ENCODE peak calls at places on chromosomes 3 and 15, in six cellular contexts. One of them, this sample, is unnamed.
A peak's percentile ranks its signal among the peaks of the same experiment; 100 is the strongest.

GRCh38 chr3:183566882-183567281 is 11.4 kb upstream of the KLHL6 start:
- DNase-seq in ELF-1: no peak
- DNase-seq in stimulated activated CD4-positive, alpha-beta T cell treated with anti-CD3 and anti-CD28 coated beads, Interleukin-1b, Interleukin-23, amount 100 ng/mL, for 24 hours: no peak
- DNase-seq in progenitor cell of endocrine pancreas: no peak
- DNase-seq in fibroblast of lung: no peak
- DNase-seq in activated gamma-delta T cell treated with Interleukin-2 at 50 U/mL for 16 hours: no peak
- DNase-seq in this sample: no peak

GRCh38 chr3:38829404-38829803 is 13.4 kb upstream of the SCN10A start:
- DNase-seq in ELF-1: peak; percentile 23
- DNase-seq in stimulated activated CD4-positive, alpha-beta T cell treated with anti-CD3 and anti-CD28 coated beads, Interleukin-1b, Interleukin-23, amount 100 ng/mL, for 24 hours: no peak
- DNase-seq in progenitor cell of endocrine pancreas: no peak
- DNase-seq in fibroblast of lung: peak; percentile 85
- DNase-seq in activated gamma-delta T cell treated with Interleukin-2 at 50 U/mL for 16 hours: no peak
- DNase-seq in this sample: no peak

GRCh38 chr3:121545049-121545563 is 682 bp downstream of the POLQ start:
- DNase-seq in ELF-1: no peak
- DNase-seq in stimulated activated CD4-positive, alpha-beta T cell treated with anti-CD3 and anti-CD28 coated beads, Interleukin-1b, Interleukin-23, amount 100 ng/mL, for 24 hours: no peak
- DNase-seq in progenitor cell of endocrine pancreas: no peak
- DNase-seq in fibroblast of lung: peak; percentile 18
- DNase-seq in activated gamma-delta T cell treated with Interleukin-2 at 50 U/mL for 16 hours: no peak
- DNase-seq in this sample: no peak

GRCh38 chr3:135271562-135272290 is 476.7 kb downstream of the EPHB1 start:
- DNase-seq in ELF-1: no peak
- DNase-seq in stimulated activated CD4-positive, alpha-beta T cell treated with anti-CD3 and anti-CD28 coated beads, Interleukin-1b, Interleukin-23, amount 100 ng/mL, for 24 hours: no peak
- DNase-seq in progenitor cell of endocrine pancreas: no peak
- DNase-seq in fibroblast of lung: no peak
- DNase-seq in activated gamma-delta T cell treated with Interleukin-2 at 50 U/mL for 16 hours: no peak
- DNase-seq in this sample: no peak

GRCh38 chr15:26166429-26166828 is 303.3 kb upstream of the ATP10A start:
- DNase-seq in ELF-1: no peak
- DNase-seq in stimulated activated CD4-positive, alpha-beta T cell treated with anti-CD3 and anti-CD28 coated beads, Interleukin-1b, Interleukin-23, amount 100 ng/mL, for 24 hours: no peak
- DNase-seq in progenitor cell of endocrine pancreas: no peak
- DNase-seq in fibroblast of lung: no peak
- DNase-seq in activated gamma-delta T cell treated with Interleukin-2 at 50 U/mL for 16 hours: no peak
- DNase-seq in this sample: no peak

GRCh38 chr3:149186219-149186618 is 35.4 kb downstream of the CP start:
- DNase-seq in ELF-1: no peak
- DNase-seq in stimulated activated CD4-positive, alpha-beta T cell treated with anti-CD3 and anti-CD28 coated beads, Interleukin-1b, Interleukin-23, amount 100 ng/mL, for 24 hours: no peak
- DNase-seq in progenitor cell of endocrine pancreas: no peak
- DNase-seq in fibroblast of lung: no peak
- DNase-seq in activated gamma-delta T cell treated with Interleukin-2 at 50 U/mL for 16 hours: no peak
- DNase-seq in this sample: no peak

GRCh38 chr3:178302966-178303930 is 233.0 kb upstream of the KCNMB2 start:
- DNase-seq in ELF-1: no peak
- DNase-seq in stimulated activated CD4-positive, alpha-beta T cell treated with anti-CD3 and anti-CD28 coated beads, Interleukin-1b, Interleukin-23, amount 100 ng/mL, for 24 hours: no peak
- DNase-seq in progenitor cell of endocrine pancreas: no peak
- DNase-seq in fibroblast of lung: no peak
- DNase-seq in activated gamma-delta T cell treated with Interleukin-2 at 50 U/mL for 16 hours: no peak
- DNase-seq in this sample: no peak

GRCh38 chr3:139110072-139110830 is 65.6 kb upstream of the PRR23C start:
- DNase-seq in ELF-1: no peak
- DNase-seq in stimulated activated CD4-positive, alpha-beta T cell treated with anti-CD3 and anti-CD28 coated beads, Interleukin-1b, Interleukin-23, amount 100 ng/mL, for 24 hours: no peak
- DNase-seq in progenitor cell of endocrine pancreas: peak; percentile 4
- DNase-seq in fibroblast of lung: no peak
- DNase-seq in activated gamma-delta T cell treated with Interleukin-2 at 50 U/mL for 16 hours: no peak
- DNase-seq in this sample: no peak

GRCh38 chr15:47484119-47484518 is 233.2 kb upstream of the SEMA6D start:
- DNase-seq in ELF-1: no peak
- DNase-seq in stimulated activated CD4-positive, alpha-beta T cell treated with anti-CD3 and anti-CD28 coated beads, Interleukin-1b, Interleukin-23, amount 100 ng/mL, for 24 hours: no peak
- DNase-seq in progenitor cell of endocrine pancreas: no peak
- DNase-seq in fibroblast of lung: peak; percentile 1
- DNase-seq in activated gamma-delta T cell treated with Interleukin-2 at 50 U/mL for 16 hours: no peak
- DNase-seq in this sample: no peak

GRCh38 chr3:98531622-98532274 is at the start of gene GPR15:
- DNase-seq in ELF-1: no peak
- DNase-seq in stimulated activated CD4-positive, alpha-beta T cell treated with anti-CD3 and anti-CD28 coated beads, Interleukin-1b, Interleukin-23, amount 100 ng/mL, for 24 hours: no peak
- DNase-seq in progenitor cell of endocrine pancreas: no peak
- DNase-seq in fibroblast of lung: no peak
- DNase-seq in activated gamma-delta T cell treated with Interleukin-2 at 50 U/mL for 16 hours: no peak
- DNase-seq in this sample: no peak

GRCh38 chr3:159806412-159806811 is 182.2 kb upstream of the IL12A start:
- DNase-seq in ELF-1: no peak
- DNase-seq in stimulated activated CD4-positive, alpha-beta T cell treated with anti-CD3 and anti-CD28 coated beads, Interleukin-1b, Interleukin-23, amount 100 ng/mL, for 24 hours: no peak
- DNase-seq in progenitor cell of endocrine pancreas: no peak
- DNase-seq in fibroblast of lung: no peak
- DNase-seq in activated gamma-delta T cell treated with Interleukin-2 at 50 U/mL for 16 hours: no peak
- DNase-seq in this sample: no peak

GRCh38 chr3:14508966-14509795 is 31.0 kb downstream of the GRIP2 start:
- DNase-seq in ELF-1: peak; percentile 90
- DNase-seq in stimulated activated CD4-positive, alpha-beta T cell treated with anti-CD3 and anti-CD28 coated beads, Interleukin-1b, Interleukin-23, amount 100 ng/mL, for 24 hours: peak; percentile 66
- DNase-seq in progenitor cell of endocrine pancreas: peak; percentile 85
- DNase-seq in fibroblast of lung: peak; percentile 12
- DNase-seq in activated gamma-delta T cell treated with Interleukin-2 at 50 U/mL for 16 hours: peak; percentile 72
- DNase-seq in this sample: peak; percentile 71

GRCh38 chr3:12993623-12994356 is 79.4 kb downstream of the IQSEC1 start:
- DNase-seq in ELF-1: peak; percentile 70
- DNase-seq in stimulated activated CD4-positive, alpha-beta T cell treated with anti-CD3 and anti-CD28 coated beads, Interleukin-1b, Interleukin-23, amount 100 ng/mL, for 24 hours: no peak
- DNase-seq in progenitor cell of endocrine pancreas: peak; percentile 38
- DNase-seq in fibroblast of lung: no peak
- DNase-seq in activated gamma-delta T cell treated with Interleukin-2 at 50 U/mL for 16 hours: no peak
- DNase-seq in this sample: peak; percentile 37

This sample was measured in activated naive CD8-positive, alpha-beta T cell treated with anti-CD3 and anti-CD28 coated beads for 36 hours.